ENCODE peak calls at places on chromosomes 12 and 14, in four cellular contexts. One of them, this sample, is unnamed.

GRCh38 chr12:80825506-80825905 is 108.8 kb downstream of the MYF5 start:
- DNase-seq in anterior cingulate cortex: no peak
- DNase-seq in stimulated activated CD4-positive, alpha-beta T cell treated with anti-CD3 and anti-CD28 coated beads, TNF-alpha, amount 100 ng/mL, for 48 hours: no peak
- DNase-seq in stimulated activated CD8-positive, alpha-beta memory T cell treated with anti-CD3 and anti-CD28 coated beads, Interleukin-2, amount 100 ng/mL, for 1 hour: no peak
- DNase-seq in this sample: no peak

GRCh38 chr12:71581206-71581605 is 82.4 kb downstream of the ZFC3H1 start:
- DNase-seq in anterior cingulate cortex: no peak
- DNase-seq in stimulated activated CD4-positive, alpha-beta T cell treated with anti-CD3 and anti-CD28 coated beads, TNF-alpha, amount 100 ng/mL, for 48 hours: no peak
- DNase-seq in stimulated activated CD8-positive, alpha-beta memory T cell treated with anti-CD3 and anti-CD28 coated beads, Interleukin-2, amount 100 ng/mL, for 1 hour: no peak
- DNase-seq in this sample: no peak

GRCh38 chr14:79712302-79712950 is 498.9 kb downstream of the DIO2 start:
- DNase-seq in anterior cingulate cortex: no peak
- DNase-seq in stimulated activated CD4-positive, alpha-beta T cell treated with anti-CD3 and anti-CD28 coated beads, TNF-alpha, amount 100 ng/mL, for 48 hours: no peak
- DNase-seq in stimulated activated CD8-positive, alpha-beta memory T cell treated with anti-CD3 and anti-CD28 coated beads, Interleukin-2, amount 100 ng/mL, for 1 hour: no peak
- DNase-seq in this sample: no peak

GRCh38 chr14:84272290-84272721 is 1257.6 kb upstream of the FLRT2 start:
- DNase-seq in anterior cingulate cortex: no peak
- DNase-seq in stimulated activated CD4-positive, alpha-beta T cell treated with anti-CD3 and anti-CD28 coated beads, TNF-alpha, amount 100 ng/mL, for 48 hours: no peak
- DNase-seq in stimulated activated CD8-positive, alpha-beta memory T cell treated with anti-CD3 and anti-CD28 coated beads, Interleukin-2, amount 100 ng/mL, for 1 hour: no peak
- DNase-seq in this sample: no peak

GRCh38 chr12:5305425-5305824 is 126.5 kb upstream of the NTF3 start:
- DNase-seq in anterior cingulate cortex: no peak
- DNase-seq in stimulated activated CD4-positive, alpha-beta T cell treated with anti-CD3 and anti-CD28 coated beads, TNF-alpha, amount 100 ng/mL, for 48 hours: no peak
- DNase-seq in stimulated activated CD8-positive, alpha-beta memory T cell treated with anti-CD3 and anti-CD28 coated beads, Interleukin-2, amount 100 ng/mL, for 1 hour: no peak
- DNase-seq in this sample: no peak

GRCh38 chr12:14399871-14400270 is 34.4 kb downstream of the ATF7IP start:
- DNase-seq in anterior cingulate cortex: no peak
- DNase-seq in stimulated activated CD4-positive, alpha-beta T cell treated with anti-CD3 and anti-CD28 coated beads, TNF-alpha, amount 100 ng/mL, for 48 hours: no peak
- DNase-seq in stimulated activated CD8-positive, alpha-beta memory T cell treated with anti-CD3 and anti-CD28 coated beads, Interleukin-2, amount 100 ng/mL, for 1 hour: no peak
- DNase-seq in this sample: no peak

GRCh38 chr14:65103150-65103760 is 938 bp upstream of the MAX start:
- DNase-seq in anterior cingulate cortex: no peak
- DNase-seq in stimulated activated CD4-positive, alpha-beta T cell treated with anti-CD3 and anti-CD28 coated beads, TNF-alpha, amount 100 ng/mL, for 48 hours: no peak
- DNase-seq in stimulated activated CD8-positive, alpha-beta memory T cell treated with anti-CD3 and anti-CD28 coated beads, Interleukin-2, amount 100 ng/mL, for 1 hour: no peak
- DNase-seq in this sample: no peak

GRCh38 chr12:100376166-100376565 is 19.3 kb downstream of the SLC17A8 start:
- DNase-seq in anterior cingulate cortex: no peak
- DNase-seq in stimulated activated CD4-positive, alpha-beta T cell treated with anti-CD3 and anti-CD28 coated beads, TNF-alpha, amount 100 ng/mL, for 48 hours: no peak
- DNase-seq in stimulated activated CD8-positive, alpha-beta memory T cell treated with anti-CD3 and anti-CD28 coated beads, Interleukin-2, amount 100 ng/mL, for 1 hour: no peak
- DNase-seq in this sample: no peak

GRCh38 chr14:54727929-54728328 is 161.0 kb downstream of the SAMD4A start:
- DNase-seq in anterior cingulate cortex: no peak
- DNase-seq in stimulated activated CD4-positive, alpha-beta T cell treated with anti-CD3 and anti-CD28 coated beads, TNF-alpha, amount 100 ng/mL, for 48 hours: no peak
- DNase-seq in stimulated activated CD8-positive, alpha-beta memory T cell treated with anti-CD3 and anti-CD28 coated beads, Interleukin-2, amount 100 ng/mL, for 1 hour: no peak
- DNase-seq in this sample: no peak

GRCh38 chr12:41636658-41637057 is 448.5 kb downstream of the PDZRN4 start:
- DNase-seq in anterior cingulate cortex: no peak
- DNase-seq in stimulated activated CD4-positive, alpha-beta T cell treated with anti-CD3 and anti-CD28 coated beads, TNF-alpha, amount 100 ng/mL, for 48 hours: no peak
- DNase-seq in stimulated activated CD8-positive, alpha-beta memory T cell treated with anti-CD3 and anti-CD28 coated beads, Interleukin-2, amount 100 ng/mL, for 1 hour: no peak
- DNase-seq in this sample: no peak

GRCh38 chr14:90518941-90519256 is 122.1 kb downstream of the CALM1 start:
- DNase-seq in anterior cingulate cortex: no peak
- DNase-seq in stimulated activated CD4-positive, alpha-beta T cell treated with anti-CD3 and anti-CD28 coated beads, TNF-alpha, amount 100 ng/mL, for 48 hours: peak
- DNase-seq in stimulated activated CD8-positive, alpha-beta memory T cell treated with anti-CD3 and anti-CD28 coated beads, Interleukin-2, amount 100 ng/mL, for 1 hour: no peak
- DNase-seq in this sample: no peak

GRCh38 chr14:22434901-22435565 is 154.0 kb downstream of the DAD1 start:
- DNase-seq in anterior cingulate cortex: no peak
- DNase-seq in stimulated activated CD4-positive, alpha-beta T cell treated with anti-CD3 and anti-CD28 coated beads, TNF-alpha, amount 100 ng/mL, for 48 hours: no peak
- DNase-seq in stimulated activated CD8-positive, alpha-beta memory T cell treated with anti-CD3 and anti-CD28 coated beads, Interleukin-2, amount 100 ng/mL, for 1 hour: no peak
- DNase-seq in this sample: no peak

GRCh38 chr14:95541932-95542554 is 7.2 kb downstream of the GLRX5 start:
- DNase-seq in anterior cingulate cortex: no peak
- DNase-seq in stimulated activated CD4-positive, alpha-beta T cell treated with anti-CD3 and anti-CD28 coated beads, TNF-alpha, amount 100 ng/mL, for 48 hours: no peak
- DNase-seq in stimulated activated CD8-positive, alpha-beta memory T cell treated with anti-CD3 and anti-CD28 coated beads, Interleukin-2, amount 100 ng/mL, for 1 hour: no peak
- DNase-seq in this sample: no peak

This sample was measured in omental fat pad.